ENCODE peak calls at places on chromosomes 16 and 17, in ten cellular contexts. V is stimulated activated CD4-positive, alpha-beta T cell treated with anti-CD3 and anti-CD28 coated beads, Interleukin-4, amount 100 ng/mL, for 4 hours; I is activated CD4-positive, alpha-beta T cell treated with anti-CD3 and anti-CD28 coated beads, Interleukin-2, amount 50 U/mL, for 48 hours; A is renal cortical epithelial cell; Y is hippocampal formation; K is nephron progenitor cell; M is brain microvascular endothelial cell; T is aorta; L is substantia nigra; R is NCI-H774. J is an unnamed sample.
A peak's percentile ranks its signal among the peaks of the same experiment; 100 is the strongest.

GRCh38 chr17:45430738-45431530 is 1.7 kb downstream of the ARHGAP27 start:
- DNase-seq in V (peak; percentile 42), K (no peak), I (peak; percentile 34), L (no peak), M (no peak), R (no peak), T (peak; percentile 54), Y (no peak), A (no peak), J (no peak)

GRCh38 chr17:46922804-46923635 is at the start of gene GOSR2:
- DNase-seq in M (peak; percentile 80), I (peak; percentile 92), K (peak; percentile 91), T (peak; percentile 94), R (peak; percentile 96), L (peak; percentile 79), A (peak; percentile 86), V (peak; percentile 87), Y (peak; percentile 86), J (peak; percentile 91)

GRCh38 chr16:11507991-11508390 is 78.7 kb downstream of the LITAF start:
- DNase-seq in V (no peak), A (no peak), L (no peak), I (no peak), R (no peak), M (no peak), T (no peak), Y (no peak), K (no peak), J (no peak)

GRCh38 chr17:66625321-66625767 is 209.6 kb upstream of the CACNG5 start:
- DNase-seq in K (no peak), I (no peak), A (peak; percentile 45), M (no peak), V (no peak), T (no peak), R (peak; percentile 28), Y (no peak), L (no peak), J (peak; percentile 45)

GRCh38 chr17:39979865-39980401 is 674 bp upstream of the PSMD3 start:
- DNase-seq in K (peak; percentile 28), A (peak; percentile 12), L (no peak), V (no peak), T (no peak), M (peak; percentile 23), Y (no peak), I (no peak), R (no peak), J (no peak)

GRCh38 chr17:38728290-38728831 is 1.8 kb upstream of the CISD3 start:
- DNase-seq in A (no peak), R (no peak), M (no peak), K (no peak), L (no peak), Y (no peak), I (no peak), T (no peak), V (no peak), J (no peak)

GRCh38 chr16:80084614-80085013 is 456.2 kb upstream of the DYNLRB2 start:
- DNase-seq in A (peak; percentile 68), M (peak; percentile 68), Y (peak; percentile 48), V (no peak), T (peak; percentile 53), L (peak; percentile 2), R (no peak), K (peak; percentile 44), I (peak; percentile 10), J (peak; percentile 31)

GRCh38 chr16:69465881-69466280 is 41.5 kb downstream of the CYB5B start:
- DNase-seq in Y (no peak), T (no peak), V (no peak), M (no peak), I (no peak), R (no peak), L (no peak), A (no peak), K (no peak), J (no peak)

GRCh38 chr17:45740553-45741330 is 43.4 kb upstream of the CRHR1 start:
- DNase-seq in R (no peak), T (no peak), Y (peak; percentile 22), L (no peak), A (peak; percentile 17), I (peak; percentile 16), K (peak; percentile 72), V (no peak), M (peak; percentile 12), J (peak; percentile 6)

GRCh38 chr16:11140867-11141266 is 115.1 kb downstream of the SOCS1 start:
- DNase-seq in Y (no peak), A (no peak), I (no peak), L (no peak), M (no peak), R (no peak), V (no peak), K (no peak), T (no peak), J (no peak)

GRCh38 chr17:43790311-43790940 is 10.2 kb downstream of the CFAP97D1 start:
- DNase-seq in R (peak; percentile 32), Y (no peak), V (no peak), I (no peak), L (no peak), K (no peak), T (no peak), A (no peak), M (no peak), J (no peak)

GRCh38 chr16:17392857-17393421 is 77.8 kb downstream of the XYLT1 start:
- DNase-seq in I (no peak), A (no peak), K (no peak), Y (no peak), V (no peak), R (no peak), T (no peak), L (no peak), M (no peak), J (no peak)

GRCh38 chr17:27585792-27586191 is 45.2 kb upstream of the LGALS9 start:
- DNase-seq in A (no peak), Y (no peak), T (no peak), R (no peak), L (no peak), V (no peak), K (no peak), M (no peak), I (no peak), J (no peak)

GRCh38 chr17:78360371-78361226 is 722 bp upstream of the SOCS3 start:
- DNase-seq in M (peak; percentile 73), A (peak; percentile 57), R (peak; percentile 93), V (peak; percentile 97), I (peak; percentile 98), Y (peak; percentile 72), T (peak; percentile 96), L (peak; percentile 36), K (peak; percentile 96), J (peak; percentile 87)

GRCh38 chr17:35879748-35880654 is at the start of gene CCL5:
- DNase-seq in I (peak; percentile 36), R (no peak), V (no peak), A (peak; percentile 18), K (no peak), Y (no peak), L (no peak), M (no peak), T (peak; percentile 45), J (peak; percentile 38)

GRCh38 chr16:65463652-65464260 is 341.9 kb upstream of the CDH11 start:
- DNase-seq in L (no peak), R (no peak), A (no peak), T (no peak), M (no peak), I (no peak), K (no peak), Y (no peak), V (no peak), J (no peak)

GRCh38 chr17:27905524-27906237 is 12.5 kb upstream of the LYRM9 start:
- DNase-seq in I (no peak), M (no peak), K (no peak), T (no peak), L (no peak), R (no peak), Y (no peak), V (no peak), A (no peak), J (no peak)

GRCh38 chr17:70119961-70120360 is 44.9 kb downstream of the KCNJ16 start:
- DNase-seq in V (no peak), M (no peak), Y (no peak), A (peak; percentile 34), L (no peak), T (no peak), I (no peak), K (no peak), R (no peak), J (no peak)

GRCh38 chr16:86353185-86353584 is 157.1 kb upstream of the FOXF1 start:
- DNase-seq in A (no peak), L (no peak), V (no peak), T (no peak), Y (no peak), K (no peak), M (no peak), I (no peak), R (no peak), J (peak; percentile 51)

GRCh38 chr16:66581246-66581952 is 2.1 kb downstream of the CMTM2 start:
- DNase-seq in M (peak; percentile 33), A (peak; percentile 71), R (no peak), L (no peak), Y (no peak), K (no peak), I (no peak), T (no peak), V (no peak), J (peak; percentile 43)

GRCh38 chr16:30053376-30054015 is 12.1 kb upstream of the ALDOA start:
- DNase-seq in K (peak; percentile 24), M (peak; percentile 43), T (peak; percentile 60), Y (no peak), V (no peak), L (no peak), R (no peak), A (no peak), I (no peak), J (peak; percentile 50)

GRCh38 chr17:36839256-36839655 is 98.0 kb upstream of the LHX1 start:
- DNase-seq in R (no peak), T (no peak), I (no peak), K (peak; percentile 54), L (no peak), M (no peak), Y (no peak), A (no peak), V (no peak), J (no peak)

GRCh38 chr16:66549284-66550131 is at the start of gene TK2:
- DNase-seq in L (peak; percentile 35), V (peak; percentile 67), K (peak; percentile 72), I (peak; percentile 74), T (peak; percentile 78), A (no peak), Y (peak; percentile 69), R (no peak), M (peak; percentile 62), J (peak; percentile 73)

GRCh38 chr17:79607941-79608728 is 2.7 kb downstream of the RBFOX3 start:
- DNase-seq in I (no peak), M (peak; percentile 4), R (no peak), K (peak; percentile 92), T (no peak), Y (no peak), L (no peak), V (no peak), A (no peak), J (peak; percentile 11)

GRCh38 chr16:15404792-15405191 is 9.2 kb downstream of the MPV17L start:
- DNase-seq in L (no peak), M (no peak), R (no peak), T (no peak), K (no peak), Y (no peak), V (no peak), I (no peak), A (peak; percentile 64), J (peak; percentile 33)

GRCh38 chr17:19569785-19570496 is 36.3 kb downstream of the SLC47A1 start:
- DNase-seq in R (no peak), Y (no peak), K (no peak), T (no peak), I (no peak), V (no peak), M (no peak), A (peak; percentile 18), L (no peak), J (no peak)

GRCh38 chr17:63780928-63781327 is 7.0 kb downstream of the DDX42 start:
- DNase-seq in A (no peak), Y (no peak), M (no peak), V (no peak), I (no peak), K (no peak), L (no peak), R (no peak), T (no peak), J (no peak)

GRCh38 chr17:67215991-67216421 is 29.0 kb downstream of the HELZ start:
- DNase-seq in R (no peak), M (no peak), K (no peak), Y (no peak), L (no peak), V (no peak), T (no peak), I (no peak), A (peak; percentile 86), J (no peak)

J was measured in cardiac fibroblast.